ENCODE peak calls at places on chromosomes 13 and 19, in eight cellular contexts. K, R, O, C, Q, T, M and P are unnamed samples.
A peak's percentile ranks its signal among the peaks of the same experiment; 100 is the strongest.

GRCh38 chr13:22235950-22236290 is 565.0 kb downstream of the FGF9 start:
- DNase-seq in C (no peak), O (no peak), T (no peak), M (peak; percentile 88), R (no peak), Q (no peak), K (no peak), P (no peak)

GRCh38 chr19:5603626-5604025 is 18.9 kb downstream of the SAFB2 start:
- DNase-seq in Q (no peak), M (no peak), T (no peak), O (no peak), K (no peak), R (no peak), C (no peak), P (no peak)

GRCh38 chr19:10691178-10691881 is 9.9 kb upstream of the QTRT1 start:
- DNase-seq in O (no peak), K (no peak), C (no peak), T (no peak), M (no peak), Q (no peak), R (no peak), P (no peak)

GRCh38 chr13:69776937-69777336 is 330.7 kb upstream of the ATXN8OS start:
- DNase-seq in M (no peak), C (no peak), T (no peak), Q (no peak), R (no peak), O (no peak), K (no peak), P (no peak)

GRCh38 chr19:12495002-12495802 is 10.6 kb upstream of the ZNF709 start:
- DNase-seq in R (peak; percentile 89), M (peak; percentile 97), Q (peak; percentile 95), O (no peak), C (peak; percentile 80), K (peak; percentile 97), T (peak; percentile 88), P (peak; percentile 92)

GRCh38 chr19:11378319-11379189 is 4.1 kb downstream of the SWSAP1 start:
- DNase-seq in O (no peak), C (peak; percentile 86), K (peak; percentile 56), T (no peak), M (peak; percentile 89), R (no peak), Q (peak; percentile 83), P (no peak)

GRCh38 chr19:42032428-42032827 is 37.6 kb downstream of the GRIK5 start:
- DNase-seq in Q (peak; percentile 30), K (no peak), R (no peak), T (no peak), M (peak; percentile 71), O (no peak), C (no peak), P (no peak)

GRCh38 chr19:23823952-23824389 is 65.3 kb upstream of the ZNF681 start:
- DNase-seq in K (no peak), T (no peak), Q (no peak), R (no peak), C (peak; percentile 2), M (peak; percentile 75), O (no peak), P (no peak)

GRCh38 chr13:43981091-43981490 is 101.4 kb downstream of the LACC1 start:
- DNase-seq in T (no peak), C (no peak), Q (no peak), K (no peak), R (no peak), O (no peak), M (peak; percentile 83), P (no peak)

GRCh38 chr13:113092776-113093579 is 12.6 kb upstream of the F7 start:
- DNase-seq in R (no peak), M (no peak), K (no peak), O (no peak), T (no peak), C (no peak), Q (peak; percentile 72), P (peak; percentile 29)

GRCh38 chr19:11425719-11426457 is 6.8 kb upstream of the RGL3 start:
- DNase-seq in K (no peak), T (no peak), C (no peak), M (peak; percentile 86), R (no peak), Q (no peak), O (no peak), P (no peak)

DNA sequence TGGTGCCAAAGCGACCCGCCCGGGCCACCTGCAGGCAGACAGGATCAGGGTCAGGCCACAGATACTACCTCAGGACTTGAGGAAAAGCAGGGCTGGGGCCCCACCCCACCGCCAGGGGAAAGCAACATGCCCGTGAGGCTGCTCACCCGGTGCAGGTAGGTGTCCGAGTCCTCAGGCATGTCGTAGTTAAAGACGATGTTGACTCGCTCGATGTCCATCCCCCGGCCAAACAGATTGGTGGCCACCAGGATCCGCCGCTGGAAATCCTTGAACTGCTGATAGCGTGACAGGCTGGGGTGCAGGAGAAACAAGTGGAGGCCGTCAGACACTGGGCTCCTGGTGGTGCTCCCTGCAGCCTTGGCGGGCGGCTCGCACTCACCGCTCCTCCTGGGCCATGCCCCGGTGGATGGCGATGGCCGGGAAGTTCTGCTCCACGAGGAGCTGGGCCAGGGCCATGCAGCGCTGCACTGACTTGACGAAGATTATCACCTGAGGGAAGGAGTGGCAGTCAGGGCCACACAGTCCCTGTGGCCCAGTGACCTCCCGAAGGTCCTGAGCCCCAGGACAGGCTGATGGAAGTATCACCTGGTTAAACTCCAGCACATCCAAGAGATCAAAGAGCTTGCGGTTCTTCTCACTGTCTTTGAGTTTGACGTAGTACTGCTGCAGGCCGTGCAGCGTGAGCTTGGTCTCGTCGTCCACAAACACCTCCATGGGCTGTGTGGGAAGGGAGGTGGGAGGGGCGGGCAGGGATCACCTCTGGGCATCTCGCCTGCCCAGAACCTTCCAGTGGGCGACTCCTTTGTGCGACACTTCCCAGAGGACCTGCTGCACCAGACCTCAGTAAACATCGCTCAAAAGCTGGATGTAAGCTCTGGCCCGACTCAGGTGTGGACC is 9.7 kb downstream of the DDX39A start:
- DNase-seq in M (no peak), R (no peak), T (no peak), Q (no peak), O (no peak), C (no peak), K (no peak), P (no peak)
- H3K36me3 ChIP-seq in M (peaks cover 54% of the 10 kb centered on the region), R (peaks cover 82% of the 10 kb centered on the region), T (peaks cover 82% of the 10 kb centered on the region), Q (peaks cover 100% of the 10 kb centered on the region), O (peaks cover 70% of the 10 kb centered on the region), C (peaks cover 40% of the 10 kb centered on the region), K (peaks cover 62% of the 10 kb centered on the region), P (peaks cover 12% of the 10 kb centered on the region)

DNA sequence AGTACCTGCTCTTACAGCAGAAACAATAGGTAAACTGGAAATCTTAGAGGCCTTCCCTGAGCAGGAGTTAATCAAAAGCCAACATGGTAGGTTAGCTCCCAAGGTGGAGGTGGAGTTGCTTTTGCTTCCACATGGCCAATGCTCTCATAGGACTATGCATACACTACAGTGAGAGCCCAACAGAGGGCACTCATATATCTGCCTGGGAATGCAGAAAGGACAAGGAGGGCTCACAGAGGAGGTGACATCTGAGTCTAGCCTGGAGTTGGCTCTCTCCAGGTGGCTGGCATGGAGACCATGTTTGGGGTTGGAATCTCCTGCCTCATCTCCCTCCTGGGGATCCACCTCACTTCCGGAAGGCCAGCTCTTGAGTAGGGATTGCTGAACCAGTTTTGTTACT is 34.6 kb downstream of the ATP8A2 start:
- DNase-seq in T (no peak), M (peak; percentile 67), C (peak; percentile 7), O (peak; percentile 8), R (no peak), K (no peak), Q (no peak), P (no peak)
- TF ChIP-seq CTCF in T (no peak), M (peak; percentile 73), C (no peak), O (peak; percentile 42), R (no peak), K (no peak), Q (no peak), P (no peak)

GRCh38 chr19:2735374-2735773 is 4.4 kb downstream of the SLC39A3 start:
- DNase-seq in O (no peak), R (no peak), T (no peak), K (no peak), C (no peak), M (no peak), Q (no peak), P (no peak)

GRCh38 chr19:2734589-2735288 is 5.1 kb downstream of the SLC39A3 start:
- DNase-seq in R (no peak), Q (no peak), M (no peak), T (no peak), O (no peak), K (no peak), C (no peak), P (no peak)

GRCh38 chr19:2733930-2734588 is 5.8 kb downstream of the SLC39A3 start:
- DNase-seq in O (no peak), T (no peak), M (no peak), K (no peak), C (peak; percentile 10), Q (no peak), R (no peak), P (peak; percentile 34)

GRCh38 chr19:2739602-2740313 is at the start of gene SLC39A3:
- DNase-seq in R (peak; percentile 99), K (peak; percentile 99), M (peak; percentile 100), O (peak; percentile 97), Q (peak; percentile 94), C (peak; percentile 88), T (peak; percentile 94), P (peak; percentile 99)

GRCh38 chr19:2736550-2737190 is 3.1 kb downstream of the SLC39A3 start:
- DNase-seq in O (no peak), C (no peak), T (no peak), R (no peak), M (no peak), Q (no peak), K (no peak), P (no peak)
- H3K4me3 ChIP-seq in O (no peak overlapping the region), C (no peak overlapping the region), T (no peak overlapping the region), R (no peak overlapping the region), M (no peak overlapping the region), Q (no peak overlapping the region), K (no peak overlapping the region), P (no peak overlapping the region)

GRCh38 chr13:97348569-97349100 is 85.3 kb upstream of the RAP2A start:
- DNase-seq in O (no peak), K (no peak), C (no peak), R (no peak), Q (no peak), M (no peak), T (no peak), P (no peak)

GRCh38 chr13:97346097-97346496 is 87.9 kb upstream of the RAP2A start:
- DNase-seq in R (no peak), C (no peak), T (no peak), M (no peak), O (no peak), K (no peak), Q (no peak), P (no peak)

GRCh38 chr13:97344250-97345175 is 89.5 kb upstream of the RAP2A start:
- DNase-seq in O (peak; percentile 49), C (peak; percentile 58), K (peak; percentile 75), Q (no peak), R (peak; percentile 59), T (no peak), M (peak; percentile 78), P (peak; percentile 77)

GRCh38 chr13:97347255-97347653 is 86.7 kb upstream of the RAP2A start:
- DNase-seq in Q (no peak), C (no peak), R (no peak), K (no peak), T (no peak), O (no peak), M (no peak), P (no peak)

GRCh38 chr13:97346561-97347254 is 87.3 kb upstream of the RAP2A start:
- DNase-seq in Q (peak; percentile 59), K (no peak), O (no peak), C (no peak), M (no peak), T (no peak), R (no peak), P (no peak)
- H3K36me3 ChIP-seq in Q (peaks cover 61% of the 10 kb centered on the region), K (peaks cover 16% of the 10 kb centered on the region), O (peaks cover 25% of the 10 kb centered on the region), C (peaks cover 8% of the 10 kb centered on the region), M (no peaks in the 10 kb centered on the region), T (peaks cover 18% of the 10 kb centered on the region), R (peaks cover 59% of the 10 kb centered on the region), P (peaks cover 72% of the 10 kb centered on the region)